ENCODE peak calls at places on chromosomes 3 and 15, in seven cellular contexts. M is AG10803, K is uterus, F is spleen, J is pancreas, U is sigmoid colon, S is mucosa of descending colon. T is an unnamed sample.

GRCh38 chr15:71526061-71526460 is 284.3 kb upstream of the NR2E3 start:
- DNase-seq in M (peak), K (no peak), F (no peak), J (no peak), U (no peak), S (no peak), T (peak)

GRCh38 chr15:84666373-84666772 is 8.4 kb upstream of the NMB start:
- DNase-seq in M (no peak), K (no peak), F (no peak), J (no peak), U (no peak), S (no peak), T (no peak)

GRCh38 chr3:170346481-170347125 is 10.9 kb upstream of the SKIL start:
- DNase-seq in M (peak), K (no peak), F (no peak), J (no peak), U (no peak), S (no peak), T (no peak)

GRCh38 chr15:81297147-81297572 is 26.8 kb downstream of the STARD5 start:
- DNase-seq in M (peak), K (no peak), F (peak), J (no peak), U (no peak), S (no peak), T (peak)

GRCh38 chr15:31150732-31151212 is 49.2 kb upstream of the TRPM1 start:
- DNase-seq in M (no peak), K (no peak), F (peak), J (no peak), U (no peak), S (no peak), T (no peak)

GRCh38 chr3:179734497-179735281 is 81.8 kb downstream of the USP13 start:
- DNase-seq in M (no peak), K (no peak), F (no peak), J (no peak), U (no peak), S (no peak), T (no peak)

GRCh38 chr3:111588527-111588926 is 6.6 kb downstream of the ZBED2 start:
- DNase-seq in M (no peak), K (no peak), F (no peak), J (no peak), U (no peak), S (no peak), T (no peak)

GRCh38 chr3:62084558-62084957 is 288.8 kb downstream of the FEZF2 start:
- DNase-seq in M (no peak), K (no peak), F (no peak), J (no peak), U (no peak), S (no peak), T (peak)

GRCh38 chr3:195214381-195214780 is 56.6 kb downstream of the XXYLT1 start:
- DNase-seq in M (no peak), K (peak), F (no peak), J (no peak), U (peak), S (no peak), T (no peak)

DNA sequence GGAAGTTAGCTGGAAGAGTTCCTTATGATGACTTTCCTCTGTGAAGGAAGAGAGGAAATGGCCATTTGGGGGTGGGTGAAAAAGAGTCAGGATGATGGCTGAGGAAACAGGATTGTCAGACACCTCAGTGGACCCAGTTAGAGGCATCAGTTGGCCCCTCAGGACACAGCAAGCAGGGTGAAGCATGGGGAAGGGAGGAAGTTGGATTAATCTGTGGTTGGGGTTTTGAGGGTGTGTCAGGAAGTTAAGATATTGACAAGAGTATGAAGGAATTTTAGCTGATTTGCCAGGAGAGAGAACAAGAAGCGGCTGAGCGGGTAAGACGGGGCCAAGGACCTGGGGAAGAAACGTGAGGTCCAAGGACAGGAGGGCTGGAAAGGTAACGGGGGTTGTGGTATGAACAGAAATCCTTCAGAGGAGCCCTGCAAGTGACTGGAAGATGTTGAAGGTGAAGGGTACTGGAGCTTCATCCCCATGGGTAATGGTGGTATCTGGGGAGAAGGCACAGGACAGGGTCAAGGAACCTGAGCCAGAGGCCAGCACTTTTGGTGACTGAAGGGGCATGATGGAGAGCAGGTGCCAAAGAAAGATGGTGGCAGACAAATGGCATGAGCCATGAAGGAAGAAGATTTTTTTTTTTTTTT is 2.7 kb downstream of the UQCC5 start:
- DNase-seq in M (no peak), K (no peak), F (no peak), J (no peak), U (no peak), S (no peak), T (no peak)
- H3K4me3 ChIP-seq in M (no peak), K (no peak), F (no peak), J (no peak), U (no peak), S (no peak), T (peak)

DNA sequence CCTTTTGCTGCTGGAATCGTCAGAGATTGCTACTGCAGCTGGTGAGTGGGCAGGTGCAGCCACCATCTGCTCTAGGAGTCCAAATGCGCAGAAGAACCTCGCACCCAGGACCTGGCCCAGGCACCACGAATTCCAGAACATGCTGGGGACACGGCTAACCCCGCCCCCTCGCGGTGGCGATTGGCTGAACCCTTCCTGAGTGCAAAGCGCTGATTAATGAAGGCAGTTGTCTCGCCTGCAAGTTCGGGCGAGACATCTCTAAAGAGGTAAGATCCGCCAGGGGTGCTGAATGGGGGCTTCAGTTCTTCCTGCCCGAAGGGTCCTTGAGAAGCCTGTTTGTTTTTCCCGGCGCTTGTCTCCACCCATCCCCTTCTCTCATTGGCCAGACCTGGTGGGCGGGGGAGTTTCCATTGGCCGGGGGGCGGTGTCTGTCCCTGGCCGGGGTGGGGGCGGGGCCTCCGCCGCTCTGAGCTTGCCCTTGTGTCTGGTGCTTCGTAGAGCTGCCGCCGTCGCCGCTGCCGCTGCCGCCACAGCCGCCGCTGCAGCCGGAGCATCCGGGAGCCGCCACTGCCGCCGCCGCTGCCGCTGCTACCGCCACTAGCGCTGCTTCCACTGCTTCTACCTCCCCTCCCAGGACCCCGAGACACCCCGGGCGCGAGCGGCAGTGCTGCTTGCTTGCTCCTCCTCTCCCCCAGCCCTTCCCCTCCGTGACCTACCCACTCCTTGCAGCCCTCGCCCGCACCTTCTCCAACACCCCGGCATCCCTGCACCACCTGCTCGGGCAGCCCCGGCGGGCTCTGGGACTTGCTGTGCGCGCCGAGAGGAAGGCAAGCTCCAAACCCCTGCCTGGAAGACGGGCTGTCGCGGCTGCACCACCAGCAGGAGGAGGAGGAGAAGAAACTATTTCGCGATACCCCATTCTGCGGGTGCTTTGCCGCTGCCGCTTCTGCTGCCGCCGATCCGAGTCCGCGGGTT is at the start of gene CADM2:
- DNase-seq in M (peak), K (peak), F (peak), J (peak), U (peak), S (peak), T (peak)
- TF ChIP-seq CTCF in M (peak), K (peak), F (peak), J (no peak), U (peak), S (no peak), T (peak)

DNA sequence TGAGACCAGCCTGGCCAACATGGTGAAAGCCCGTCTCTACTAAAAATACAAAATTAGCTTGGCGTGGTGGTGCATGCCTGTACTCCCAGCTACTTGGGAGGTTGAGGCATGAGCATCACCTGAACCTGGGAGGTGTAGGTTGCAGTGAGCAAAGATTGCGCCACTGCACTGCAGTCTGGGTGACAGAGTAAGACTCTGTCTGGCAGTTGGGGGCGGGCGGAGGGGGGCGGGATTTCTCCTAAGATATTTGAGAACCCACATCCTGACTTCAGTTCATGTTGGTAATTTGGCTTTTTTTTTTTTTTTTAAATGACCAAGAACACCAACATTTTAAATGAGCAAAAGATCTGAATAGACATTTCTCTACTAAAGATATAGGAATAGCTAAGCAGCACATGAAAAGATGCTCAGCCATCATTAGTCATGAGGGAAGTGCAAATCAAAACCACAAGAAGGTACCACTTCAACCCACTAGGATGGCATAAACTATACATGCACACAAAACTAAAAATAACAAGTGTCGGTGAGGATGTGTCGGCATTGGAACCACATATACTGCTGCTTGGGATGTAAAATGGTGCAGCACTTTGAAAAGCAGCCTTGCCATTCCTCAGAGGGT is 75.6 kb upstream of the LMOD3 start:
- DNase-seq in M (no peak), K (no peak), F (peak), J (no peak), U (no peak), S (peak), T (no peak)
- H3K4me3 ChIP-seq in M (no peak), K (no peak), F (no peak), J (no peak), U (no peak), S (no peak), T (no peak)

GRCh38 chr3:184579513-184579912 is 17.9 kb downstream of the EPHB3 start:
- DNase-seq in M (no peak), K (no peak), F (no peak), J (peak), U (no peak), S (peak), T (no peak)

GRCh38 chr3:184580376-184580775 is 18.8 kb downstream of the EPHB3 start:
- DNase-seq in M (no peak), K (no peak), F (no peak), J (no peak), U (no peak), S (peak), T (no peak)

GRCh38 chr3:184577546-184577945 is 16.0 kb downstream of the EPHB3 start:
- DNase-seq in M (no peak), K (no peak), F (no peak), J (peak), U (no peak), S (peak), T (no peak)

GRCh38 chr3:184578218-184578617 is 16.6 kb downstream of the EPHB3 start:
- DNase-seq in M (no peak), K (no peak), F (no peak), J (peak), U (no peak), S (peak), T (no peak)

GRCh38 chr3:184578822-184579221 is 17.2 kb downstream of the EPHB3 start:
- DNase-seq in M (no peak), K (no peak), F (no peak), J (peak), U (no peak), S (peak), T (no peak)
- TF ChIP-seq CTCF in M (no peak), K (no peak), F (no peak), J (no peak), U (no peak), S (no peak), T (no peak)